ENCODE peak calls at places on chromosome 11, in eight cellular contexts. L is PC-3, K is neural progenitor cell, C is SK-N-SH, V is GM23248, S is MM.1S, R is HCT116, J is hepatocyte. W is an unnamed sample.

GRCh38 chr11:34299962-34300350 is 57.9 kb downstream of the ABTB2 start:
- DNase-seq in L (no peak), K (no peak), C (no peak), V (no peak), S (no peak), R (no peak), J (no peak), W (no peak)

GRCh38 chr11:44453213-44453612 is 112.2 kb upstream of the CD82 start:
- DNase-seq in L (no peak), K (no peak), C (peak), V (no peak), S (no peak), R (no peak), J (peak), W (no peak)

GRCh38 chr11:95289378-95289777 is 58.4 kb upstream of the SESN3 start:
- DNase-seq in L (peak), K (no peak), C (no peak), V (peak), S (no peak), R (peak), J (no peak), W (no peak)

GRCh38 chr11:99260696-99261095 is 239.9 kb downstream of the CNTN5 start:
- DNase-seq in L (peak), K (no peak), C (no peak), V (no peak), S (no peak), R (no peak), J (no peak), W (no peak)

GRCh38 chr11:121337078-121337477 is 44.5 kb downstream of the SC5D start:
- DNase-seq in L (no peak), K (no peak), C (no peak), V (no peak), S (no peak), R (no peak), J (no peak), W (no peak)

GRCh38 chr11:2892215-2893020 is 6.8 kb upstream of the CDKN1C start:
- DNase-seq in L (peak), K (peak), C (peak), V (peak), S (peak), R (no peak), J (peak), W (peak)

GRCh38 chr11:130389315-130389935 is 39.0 kb downstream of the ADAMTS8 start:
- DNase-seq in L (no peak), K (no peak), C (no peak), V (no peak), S (no peak), R (no peak), J (no peak), W (no peak)

GRCh38 chr11:77204792-77205466 is 76.9 kb downstream of the MYO7A start:
- DNase-seq in L (no peak), K (no peak), C (no peak), V (no peak), S (peak), R (no peak), J (no peak), W (no peak)

GRCh38 chr11:33222052-33222451 is 35.1 kb upstream of the HIPK3 start:
- DNase-seq in L (no peak), K (no peak), C (no peak), V (no peak), S (no peak), R (no peak), J (no peak), W (no peak)

DNA sequence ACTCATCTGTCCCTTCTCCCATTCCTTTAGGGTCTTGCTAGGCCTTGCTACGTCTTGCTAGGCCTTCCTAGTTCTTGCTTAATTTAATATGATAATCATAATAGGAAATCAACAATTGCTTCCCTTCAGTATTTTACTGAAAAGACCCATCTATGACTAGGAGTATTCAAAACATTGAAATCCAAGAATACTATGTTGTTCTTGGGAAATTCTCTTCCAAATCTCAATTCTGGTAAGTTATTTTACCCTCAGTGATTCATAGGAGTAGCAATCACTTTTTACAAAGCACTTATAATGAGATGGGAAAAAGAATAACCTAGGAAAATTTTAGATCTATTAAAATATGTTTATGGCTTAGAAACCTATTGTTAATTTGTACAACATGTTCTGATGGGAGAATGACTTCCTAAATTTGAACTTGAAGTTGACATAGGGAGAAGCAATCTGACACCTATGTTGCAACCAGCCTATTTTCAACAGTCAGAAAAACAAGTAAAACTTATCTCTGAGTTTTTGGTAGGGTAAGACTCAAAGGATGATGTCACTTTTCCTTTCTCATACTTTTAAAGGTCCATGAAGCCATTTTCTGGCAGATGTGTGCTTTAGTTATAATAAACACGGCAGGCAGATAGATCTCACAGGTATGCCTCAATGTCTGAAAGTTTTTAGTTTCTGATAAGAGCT is 29.5 kb upstream of the HIPK3 start:
- DNase-seq in L (peak), K (no peak), C (no peak), V (peak), S (no peak), R (no peak), J (no peak), W (no peak)
- TF ChIP-seq EZH2phosphoT487 in L (no peak), K (no peak), C (no peak), V (no peak), S (no peak), R (no peak), J (no peak), W (no peak)

DNA sequence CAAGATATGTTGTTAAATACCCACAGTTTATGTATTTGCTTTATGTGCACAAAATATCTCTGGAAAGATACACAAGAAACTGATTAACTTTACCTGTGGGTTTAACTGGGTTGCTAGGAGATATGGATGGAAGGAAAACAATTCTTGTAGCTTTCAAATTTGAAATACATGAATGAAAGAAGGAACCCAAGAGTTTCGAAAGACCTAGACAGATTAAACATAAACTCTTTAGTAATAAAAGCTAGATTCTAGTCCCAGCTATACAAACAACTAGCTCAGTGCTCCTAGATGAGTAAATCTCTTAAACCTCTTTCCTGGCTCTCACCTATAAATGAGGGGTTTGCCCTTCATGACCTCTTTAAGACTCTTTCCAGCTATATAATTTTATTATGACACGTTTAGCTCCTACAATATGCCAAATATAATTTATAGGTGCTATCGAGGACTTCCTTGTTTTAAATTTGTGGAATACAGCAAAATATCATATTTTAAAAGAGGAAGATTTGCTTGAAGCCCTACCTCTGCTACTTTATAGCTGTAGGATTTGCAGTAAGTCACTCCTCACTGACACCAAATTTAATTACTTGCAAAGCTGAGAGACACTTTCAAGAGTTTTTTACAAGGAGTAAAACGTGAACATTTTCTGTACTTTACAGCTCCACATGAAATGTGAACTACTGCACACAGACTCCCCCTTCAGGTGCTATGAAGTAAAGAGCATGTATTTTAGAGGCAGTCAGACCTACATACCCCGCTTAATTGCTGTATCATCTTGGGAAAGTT is 50.7 kb downstream of the RRAS2 start:
- DNase-seq in L (peak), K (peak), C (peak), V (peak), S (peak), R (peak), J (peak), W (peak)
- TF ChIP-seq EZH2phosphoT487 in L (no peak), K (no peak), C (no peak), V (no peak), S (no peak), R (no peak), J (no peak), W (no peak)

GRCh38 chr11:118635237-118635591 is 27.8 kb downstream of the PHLDB1 start:
- DNase-seq in L (no peak), K (peak), C (no peak), V (no peak), S (no peak), R (no peak), J (no peak), W (no peak)
- TF ChIP-seq EZH2phosphoT487 in L (no peak), K (no peak), C (no peak), V (no peak), S (no peak), R (no peak), J (no peak), W (no peak)

GRCh38 chr11:125072961-125073590 is 10.0 kb downstream of the SLC37A2 start:
- DNase-seq in L (no peak), K (no peak), C (no peak), V (no peak), S (no peak), R (no peak), J (no peak), W (no peak)
- TF ChIP-seq EZH2phosphoT487 in L (no peak), K (no peak), C (no peak), V (no peak), S (no peak), R (no peak), J (no peak), W (no peak)

DNA sequence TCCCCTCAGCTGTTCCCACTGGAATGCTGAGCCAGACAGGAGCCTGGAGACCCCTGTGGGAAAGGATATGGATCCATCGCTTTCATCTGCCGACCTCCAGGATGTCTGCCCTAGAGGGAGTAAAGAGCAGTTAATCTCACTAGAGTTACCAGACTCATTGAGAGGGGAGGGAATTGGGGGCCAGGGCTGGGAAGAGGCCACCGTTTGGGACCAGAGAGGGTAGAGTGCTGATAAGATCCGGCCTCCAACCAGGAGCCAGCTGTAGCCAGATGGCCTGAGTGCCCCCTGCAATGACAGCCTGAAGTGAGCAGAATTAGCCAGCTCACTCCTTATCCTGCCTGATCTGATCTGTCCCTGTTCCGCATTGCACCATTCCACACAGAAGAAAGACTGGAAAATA is 3.7 kb upstream of the APLNR start:
- DNase-seq in L (no peak), K (peak), C (peak), V (no peak), S (no peak), R (no peak), J (no peak), W (no peak)
- TF ChIP-seq EZH2phosphoT487 in L (no peak), K (no peak), C (no peak), V (no peak), S (no peak), R (no peak), J (no peak), W (no peak)

DNA sequence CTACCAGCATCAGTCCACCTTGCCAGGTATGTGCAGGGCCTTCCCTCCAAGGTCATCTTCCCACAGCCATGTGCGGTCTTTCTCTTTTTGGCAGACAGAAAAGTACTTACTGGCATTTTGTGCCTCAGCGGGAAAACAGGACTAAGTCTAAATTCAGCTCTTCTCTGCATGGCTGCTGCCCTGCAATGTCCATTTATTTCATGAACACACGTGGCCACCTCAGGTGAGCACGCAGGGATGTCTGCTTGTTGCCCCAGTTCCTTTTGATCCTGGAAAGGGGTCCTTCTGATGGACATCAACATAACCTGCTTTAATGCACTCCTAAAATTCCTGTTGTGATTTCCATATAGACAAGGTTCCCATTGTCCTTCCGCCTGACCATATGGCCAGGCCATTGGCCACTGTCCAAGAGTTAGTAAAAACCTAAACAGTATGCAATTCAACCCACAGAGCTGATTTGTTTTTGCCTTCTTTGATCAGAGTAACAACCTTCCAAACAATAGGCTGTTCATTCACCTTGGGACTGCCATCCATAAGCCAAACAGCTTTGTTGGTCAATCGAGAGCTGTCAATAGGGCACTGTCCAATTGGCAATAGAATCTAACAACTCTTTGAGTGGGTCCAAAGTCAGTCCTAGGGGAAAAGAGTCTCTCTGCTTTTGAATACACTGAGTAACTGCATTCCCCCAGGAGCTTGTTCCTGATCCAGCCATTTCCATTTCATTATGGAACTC is 5.9 kb downstream of the TREH start:
- DNase-seq in L (no peak), K (no peak), C (no peak), V (no peak), S (no peak), R (no peak), J (peak), W (no peak)
- TF ChIP-seq EZH2phosphoT487 in L (no peak), K (no peak), C (no peak), V (no peak), S (no peak), R (no peak), J (no peak), W (no peak)

GRCh38 chr11:16859651-16860050 is 121.2 kb downstream of the C11orf58 start:
- DNase-seq in L (no peak), K (no peak), C (no peak), V (no peak), S (no peak), R (no peak), J (no peak), W (no peak)

GRCh38 chr11:16860632-16861031 is 122.2 kb downstream of the C11orf58 start:
- DNase-seq in L (no peak), K (no peak), C (no peak), V (no peak), S (no peak), R (no peak), J (no peak), W (no peak)

GRCh38 chr11:16853859-16854258 is 115.4 kb downstream of the C11orf58 start:
- DNase-seq in L (no peak), K (no peak), C (no peak), V (no peak), S (no peak), R (no peak), J (no peak), W (no peak)

GRCh38 chr11:16856022-16856471 is 117.6 kb downstream of the C11orf58 start:
- DNase-seq in L (no peak), K (no peak), C (no peak), V (no peak), S (no peak), R (no peak), J (no peak), W (no peak)

DNA sequence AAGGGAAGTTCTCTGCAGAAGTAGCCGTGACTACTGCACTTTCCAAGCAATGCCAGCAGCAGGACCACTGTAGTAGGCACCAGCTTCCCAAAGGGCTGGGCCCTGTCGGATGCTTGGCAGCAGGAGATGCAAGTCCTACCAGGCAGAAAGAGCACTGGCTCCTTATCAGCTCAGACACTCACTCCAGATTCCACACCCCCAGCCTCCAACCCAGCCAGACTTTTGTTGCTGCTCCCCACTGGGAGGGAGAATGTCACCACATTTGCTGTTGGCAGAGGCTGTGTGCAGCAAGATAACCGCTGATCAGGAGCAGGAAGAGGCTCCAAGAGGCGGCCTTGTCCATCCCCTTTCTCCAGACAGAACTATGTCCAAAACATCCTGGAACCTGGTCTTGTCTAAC is 118.7 kb downstream of the C11orf58 start:
- DNase-seq in L (no peak), K (no peak), C (no peak), V (no peak), S (no peak), R (no peak), J (no peak), W (no peak)
- TF ChIP-seq EZH2phosphoT487 in L (no peak), K (no peak), C (no peak), V (no peak), S (no peak), R (no peak), J (no peak), W (no peak)

W was measured in OCI-LY7.